ENCODE peak calls at places on chromosomes 3 and 15, in nine cellular contexts. One of them, this sample, is unnamed.
A peak's percentile ranks its signal among the peaks of the same experiment; 100 is the strongest.

GRCh38 chr3:128845119-128845518 is 34.3 kb upstream of the ACAD9 start:
- DNase-seq in tibial nerve: no peak
- DNase-seq in ovary: no peak
- DNase-seq in testis: no peak
- DNase-seq in spleen: no peak
- DNase-seq in heart left ventricle: no peak
- DNase-seq in GM12878: no peak
- DNase-seq in HepG2: peak; percentile 25
- DNase-seq in gastrocnemius medialis: no peak
- DNase-seq in this sample: no peak

GRCh38 chr3:125119752-125120369 is 64.1 kb upstream of the HEG1 start:
- DNase-seq in ovary: no peak
- DNase-seq in GM12878: peak; percentile 87
- DNase-seq in heart left ventricle: no peak
- DNase-seq in spleen: peak; percentile 80
- DNase-seq in tibial nerve: no peak
- DNase-seq in gastrocnemius medialis: no peak
- DNase-seq in testis: peak; percentile 33
- DNase-seq in HepG2: no peak
- DNase-seq in this sample: no peak

GRCh38 chr3:60291115-60291514 is 960.1 kb downstream of the FHIT start:
- DNase-seq in tibial nerve: no peak
- DNase-seq in HepG2: no peak
- DNase-seq in ovary: no peak
- DNase-seq in testis: no peak
- DNase-seq in GM12878: no peak
- DNase-seq in gastrocnemius medialis: no peak
- DNase-seq in heart left ventricle: no peak
- DNase-seq in spleen: no peak
- DNase-seq in this sample: no peak

GRCh38 chr3:13091898-13092620 is 18.8 kb upstream of the IQSEC1 start:
- DNase-seq in tibial nerve: peak; percentile 89
- DNase-seq in heart left ventricle: peak; percentile 89
- DNase-seq in ovary: peak; percentile 92
- DNase-seq in HepG2: peak; percentile 51
- DNase-seq in testis: peak; percentile 97
- DNase-seq in gastrocnemius medialis: peak; percentile 73
- DNase-seq in spleen: peak; percentile 95
- DNase-seq in GM12878: no peak
- DNase-seq in this sample: peak; percentile 96

GRCh38 chr15:87829651-87830050 is 426.9 kb downstream of the NTRK3 start:
- DNase-seq in ovary: peak; percentile 16
- DNase-seq in spleen: no peak
- DNase-seq in HepG2: no peak
- DNase-seq in gastrocnemius medialis: no peak
- DNase-seq in testis: peak; percentile 89
- DNase-seq in GM12878: no peak
- DNase-seq in heart left ventricle: peak; percentile 55
- DNase-seq in tibial nerve: no peak
- DNase-seq in this sample: no peak

GRCh38 chr3:40580494-40581091 is 55.8 kb downstream of the ZNF621 start:
- DNase-seq in HepG2: peak; percentile 50
- DNase-seq in gastrocnemius medialis: no peak
- DNase-seq in ovary: peak; percentile 73
- DNase-seq in tibial nerve: peak; percentile 66
- DNase-seq in heart left ventricle: peak; percentile 66
- DNase-seq in spleen: peak; percentile 78
- DNase-seq in testis: peak; percentile 80
- DNase-seq in GM12878: no peak
- DNase-seq in this sample: peak; percentile 80

GRCh38 chr15:88061452-88061851 is 195.1 kb downstream of the NTRK3 start:
- DNase-seq in ovary: no peak
- DNase-seq in HepG2: no peak
- DNase-seq in tibial nerve: no peak
- DNase-seq in heart left ventricle: no peak
- DNase-seq in GM12878: no peak
- DNase-seq in spleen: no peak
- DNase-seq in testis: no peak
- DNase-seq in gastrocnemius medialis: no peak
- DNase-seq in this sample: no peak

GRCh38 chr15:47339800-47340575 is 377.3 kb upstream of the SEMA6D start:
- DNase-seq in heart left ventricle: no peak
- DNase-seq in HepG2: no peak
- DNase-seq in spleen: no peak
- DNase-seq in gastrocnemius medialis: no peak
- DNase-seq in ovary: no peak
- DNase-seq in GM12878: no peak
- DNase-seq in tibial nerve: no peak
- DNase-seq in testis: no peak
- DNase-seq in this sample: no peak

GRCh38 chr3:155194973-155195372 is 98.5 kb downstream of the STRIT1 start:
- DNase-seq in spleen: no peak
- DNase-seq in heart left ventricle: no peak
- DNase-seq in ovary: no peak
- DNase-seq in testis: no peak
- DNase-seq in GM12878: no peak
- DNase-seq in tibial nerve: no peak
- DNase-seq in gastrocnemius medialis: no peak
- DNase-seq in HepG2: no peak
- DNase-seq in this sample: no peak

DNA sequence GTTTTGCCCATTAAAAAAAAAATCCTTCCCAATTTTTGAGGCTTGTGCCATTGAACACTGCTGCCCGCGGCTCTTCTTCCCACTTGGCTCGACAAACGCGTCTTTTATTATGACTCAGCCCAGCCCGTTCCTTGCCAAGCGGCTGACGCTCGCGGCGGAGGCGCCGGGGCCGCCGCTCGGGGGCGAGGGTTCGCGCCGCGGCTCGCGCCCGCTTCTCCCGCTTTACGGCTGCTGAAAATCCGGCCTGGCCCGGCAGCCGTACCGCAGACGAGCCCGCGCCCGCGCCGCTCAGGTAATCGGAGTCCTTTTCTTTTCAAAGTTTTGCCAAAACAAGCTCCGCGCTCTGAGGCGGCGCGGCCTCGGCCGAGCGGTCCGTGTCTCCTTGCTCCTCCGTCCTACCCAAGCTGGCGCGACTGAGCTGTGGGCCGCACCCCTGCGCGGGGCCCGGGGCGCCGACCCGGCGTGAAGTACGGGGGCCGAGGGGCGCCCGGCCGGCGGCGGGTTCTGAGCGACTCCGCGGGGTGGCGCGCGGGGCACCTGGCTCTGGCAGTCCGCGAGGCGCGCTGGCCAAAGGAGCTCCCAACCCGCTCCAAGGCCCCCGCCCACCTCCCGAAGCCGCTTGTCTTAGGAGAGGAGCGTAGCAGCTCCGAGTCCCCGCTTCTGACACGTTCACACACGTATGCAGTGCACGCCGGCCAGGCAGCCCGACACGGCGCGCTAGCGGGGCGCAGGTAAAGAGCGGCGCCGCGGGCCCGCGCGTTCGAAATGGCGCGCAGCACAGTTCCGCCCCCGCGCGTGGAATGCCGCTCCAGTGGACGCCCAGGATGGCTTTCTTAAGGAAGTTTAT is 418.2 kb upstream of the NAALADL2 start:
- DNase-seq in tibial nerve: peak; percentile 65
- DNase-seq in testis: peak; percentile 89
- DNase-seq in spleen: peak; percentile 86
- DNase-seq in ovary: peak; percentile 94
- DNase-seq in HepG2: peak; percentile 31
- DNase-seq in GM12878: no peak
- DNase-seq in gastrocnemius medialis: peak; percentile 67
- DNase-seq in heart left ventricle: peak; percentile 90
- DNase-seq in this sample: peak; percentile 86
- TF ChIP-seq POLR2A in tibial nerve: peak; percentile 34
- TF ChIP-seq POLR2A in testis: no peak
- TF ChIP-seq POLR2A in spleen: no peak
- TF ChIP-seq POLR2A in ovary: peak; percentile 53
- TF ChIP-seq POLR2A in HepG2: no peak
- TF ChIP-seq POLR2A in GM12878: no peak
- TF ChIP-seq POLR2A in gastrocnemius medialis: peak; percentile 50
- TF ChIP-seq POLR2A in heart left ventricle: no peak
- TF ChIP-seq POLR2A in this sample: peak; percentile 60

DNA sequence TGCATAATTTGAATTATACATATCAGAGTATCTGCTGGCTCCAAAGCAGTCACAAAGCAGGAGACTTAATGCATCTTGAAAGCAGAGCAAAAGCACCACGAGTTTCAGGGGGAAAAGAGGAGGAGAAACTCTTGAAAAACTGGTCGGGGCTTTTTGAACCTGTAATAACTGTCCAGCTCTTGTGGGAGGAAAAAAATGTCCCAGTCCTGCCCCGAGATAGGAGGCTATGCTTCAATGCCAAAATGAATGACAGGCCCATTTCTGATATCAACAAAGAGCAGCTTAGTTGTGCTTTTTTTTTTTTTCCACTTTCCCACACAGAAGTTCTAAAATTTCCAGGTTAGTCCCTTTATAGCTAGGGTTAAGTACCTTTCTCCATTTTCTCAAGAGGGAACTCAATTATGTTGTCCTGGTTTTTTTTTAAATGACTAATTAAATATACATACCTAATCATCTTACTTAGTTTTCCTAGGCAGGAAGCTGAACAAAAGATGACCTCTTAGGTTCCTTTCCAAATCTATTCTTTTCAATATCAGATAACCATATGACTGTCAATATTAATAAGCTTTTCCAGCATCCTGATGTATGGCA is 120.2 kb downstream of the TFDP2 start:
- DNase-seq in GM12878: peak; percentile 49
- DNase-seq in spleen: no peak
- DNase-seq in tibial nerve: no peak
- DNase-seq in heart left ventricle: no peak
- DNase-seq in gastrocnemius medialis: no peak
- DNase-seq in ovary: no peak
- DNase-seq in HepG2: no peak
- DNase-seq in testis: no peak
- DNase-seq in this sample: no peak
- TF ChIP-seq POLR2A in GM12878: no peak
- TF ChIP-seq POLR2A in spleen: no peak
- TF ChIP-seq POLR2A in tibial nerve: no peak
- TF ChIP-seq POLR2A in heart left ventricle: no peak
- TF ChIP-seq POLR2A in gastrocnemius medialis: no peak
- TF ChIP-seq POLR2A in ovary: no peak
- TF ChIP-seq POLR2A in HepG2: no peak
- TF ChIP-seq POLR2A in testis: no peak
- TF ChIP-seq POLR2A in this sample: no peak

GRCh38 chr3:101518421-101518871 is 5.4 kb upstream of the SENP7 start:
- DNase-seq in gastrocnemius medialis: no peak
- DNase-seq in ovary: no peak
- DNase-seq in HepG2: peak; percentile 29
- DNase-seq in spleen: no peak
- DNase-seq in testis: no peak
- DNase-seq in GM12878: peak; percentile 92
- DNase-seq in heart left ventricle: no peak
- DNase-seq in tibial nerve: no peak
- DNase-seq in this sample: no peak
- TF ChIP-seq POLR2A in gastrocnemius medialis: no peak
- TF ChIP-seq POLR2A in ovary: no peak
- TF ChIP-seq POLR2A in HepG2: no peak
- TF ChIP-seq POLR2A in spleen: no peak
- TF ChIP-seq POLR2A in testis: no peak
- TF ChIP-seq POLR2A in GM12878: no peak
- TF ChIP-seq POLR2A in heart left ventricle: no peak
- TF ChIP-seq POLR2A in tibial nerve: no peak
- TF ChIP-seq POLR2A in this sample: no peak

GRCh38 chr15:59300618-59301139 is 72.0 kb downstream of the MYO1E start:
- DNase-seq in ovary: no peak
- DNase-seq in tibial nerve: peak; percentile 44
- DNase-seq in GM12878: no peak
- DNase-seq in testis: peak; percentile 24
- DNase-seq in heart left ventricle: peak; percentile 60
- DNase-seq in HepG2: no peak
- DNase-seq in spleen: no peak
- DNase-seq in gastrocnemius medialis: no peak
- DNase-seq in this sample: peak; percentile 43
- TF ChIP-seq POLR2A in ovary: no peak
- TF ChIP-seq POLR2A in tibial nerve: no peak
- TF ChIP-seq POLR2A in GM12878: no peak
- TF ChIP-seq POLR2A in testis: no peak
- TF ChIP-seq POLR2A in heart left ventricle: no peak
- TF ChIP-seq POLR2A in HepG2: no peak
- TF ChIP-seq POLR2A in spleen: no peak
- TF ChIP-seq POLR2A in gastrocnemius medialis: no peak
- TF ChIP-seq POLR2A in this sample: no peak

DNA sequence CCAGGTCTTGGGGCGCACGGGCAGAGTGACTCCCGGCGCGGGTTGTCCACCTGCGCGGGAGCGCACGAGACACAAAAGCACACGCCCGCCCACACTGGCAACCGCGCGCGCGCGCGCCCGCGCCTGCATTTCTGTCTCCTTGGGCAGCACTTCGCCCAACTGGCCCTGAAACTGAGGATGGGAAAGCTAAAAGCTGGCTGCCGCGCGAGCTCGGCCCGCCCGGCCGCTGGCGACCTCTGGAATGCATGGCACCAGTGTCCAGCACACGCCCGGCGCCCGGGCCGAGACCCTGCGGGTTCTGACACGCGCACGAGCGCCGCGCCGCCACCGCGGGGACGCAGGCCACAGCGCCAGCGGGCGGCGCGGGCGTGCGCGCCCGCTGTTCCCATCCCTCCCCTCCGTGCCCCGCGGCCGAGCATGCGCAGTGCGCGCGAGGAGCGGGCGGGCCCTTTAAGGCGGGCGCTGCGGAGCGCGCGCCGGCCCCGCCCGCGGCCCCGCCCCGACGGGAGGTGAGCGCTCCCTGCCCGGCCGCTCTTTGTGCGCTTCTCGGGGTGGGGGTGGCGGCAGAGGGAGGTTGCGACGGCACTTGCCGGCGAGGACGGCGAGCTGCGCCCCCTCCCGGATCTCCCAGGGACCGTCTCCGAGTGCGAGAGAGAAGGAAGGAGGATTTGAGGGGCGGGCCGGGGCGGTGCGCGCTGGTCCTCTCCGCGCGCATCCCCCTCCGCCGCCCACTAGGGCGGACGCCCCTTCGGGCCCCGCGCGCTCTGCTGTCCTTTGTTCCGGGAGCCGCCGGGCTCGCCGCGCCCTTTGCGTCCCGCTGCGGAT is 1.1 kb upstream of the MEX3B start:
- DNase-seq in HepG2: peak; percentile 73
- DNase-seq in gastrocnemius medialis: peak; percentile 78
- DNase-seq in testis: peak; percentile 93
- DNase-seq in heart left ventricle: peak; percentile 94
- DNase-seq in ovary: peak; percentile 95
- DNase-seq in tibial nerve: peak; percentile 81
- DNase-seq in spleen: peak; percentile 94
- DNase-seq in GM12878: no peak
- DNase-seq in this sample: peak; percentile 88
- TF ChIP-seq POLR2A in HepG2: no peak
- TF ChIP-seq POLR2A in gastrocnemius medialis: peak; percentile 79
- TF ChIP-seq POLR2A in testis: no peak
- TF ChIP-seq POLR2A in heart left ventricle: no peak
- TF ChIP-seq POLR2A in ovary: peak; percentile 26
- TF ChIP-seq POLR2A in tibial nerve: peak; percentile 69
- TF ChIP-seq POLR2A in spleen: no peak
- TF ChIP-seq POLR2A in GM12878: no peak
- TF ChIP-seq POLR2A in this sample: peak; percentile 64

DNA sequence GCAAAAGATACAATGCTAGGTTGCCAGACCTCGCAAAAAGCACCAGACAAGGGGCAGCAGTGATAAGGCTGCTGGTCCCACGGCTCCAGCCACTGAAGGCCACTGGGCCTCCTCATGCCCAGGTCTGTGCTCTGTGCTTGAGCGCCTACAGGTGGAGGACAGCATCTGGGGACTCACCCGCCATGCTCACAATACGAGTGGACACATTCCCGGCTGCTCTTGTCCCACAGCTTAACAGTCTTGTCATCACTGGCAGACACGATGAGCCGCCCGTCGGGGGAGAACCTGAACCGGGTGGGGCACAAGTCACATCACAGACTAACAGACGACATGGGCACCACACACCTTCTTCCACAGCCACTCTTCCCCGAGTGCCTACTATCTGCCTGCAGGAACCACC is 7.4 kb downstream of the POC1A start:
- DNase-seq in testis: no peak
- DNase-seq in ovary: no peak
- DNase-seq in spleen: peak; percentile 55
- DNase-seq in gastrocnemius medialis: no peak
- DNase-seq in GM12878: no peak
- DNase-seq in heart left ventricle: no peak
- DNase-seq in HepG2: no peak
- DNase-seq in tibial nerve: no peak
- DNase-seq in this sample: no peak
- TF ChIP-seq POLR2A in testis: no peak
- TF ChIP-seq POLR2A in ovary: no peak
- TF ChIP-seq POLR2A in spleen: no peak
- TF ChIP-seq POLR2A in gastrocnemius medialis: no peak
- TF ChIP-seq POLR2A in GM12878: no peak
- TF ChIP-seq POLR2A in heart left ventricle: no peak
- TF ChIP-seq POLR2A in HepG2: no peak
- TF ChIP-seq POLR2A in tibial nerve: no peak
- TF ChIP-seq POLR2A in this sample: no peak